ENCODE peak calls at places on chromosomes 2 and 18, in ten cellular contexts. K is heart right ventricle, L is upper lobe of right lung, Q is fibroblast of lung, T is PC-3, P is coronary artery, M is IMR-90, D is mesendoderm, E is dorsolateral prefrontal cortex, O is ovary. I is an unnamed sample.

GRCh38 chr2:86194751-86195054 is 559 bp downstream of the IMMT start:
- DNase-seq in K (peak), L (no peak), Q (no peak), T (peak), P (no peak), M (no peak), D (no peak), E (no peak), O (peak), I (no peak)

GRCh38 chr2:58032016-58032750 is 14.4 kb upstream of the VRK2 start:
- DNase-seq in K (no peak), L (no peak), Q (no peak), T (no peak), P (no peak), M (peak), D (no peak), E (no peak), O (no peak), I (no peak)

GRCh38 chr2:7930800-7931635 is 750.8 kb upstream of the ID2 start:
- DNase-seq in K (peak), L (no peak), Q (peak), T (no peak), P (no peak), M (peak), D (no peak), E (no peak), O (peak), I (no peak)

GRCh38 chr2:224449212-224450147 is 47.6 kb upstream of the FAM124B start:
- DNase-seq in K (no peak), L (no peak), Q (peak), T (peak), P (no peak), M (no peak), D (peak), E (no peak), O (no peak), I (no peak)

GRCh38 chr18:62438876-62439275 is 83.9 kb upstream of the ZCCHC2 start:
- DNase-seq in K (no peak), L (no peak), Q (no peak), T (no peak), P (no peak), M (no peak), D (no peak), E (no peak), O (no peak), I (no peak)

GRCh38 chr2:203673933-203674332 is 32.5 kb upstream of the CD28 start:
- DNase-seq in K (no peak), L (no peak), Q (peak), T (no peak), P (no peak), M (no peak), D (no peak), E (no peak), O (no peak), I (peak)

GRCh38 chr2:48200591-48201293 is 294.4 kb upstream of the FBXO11 start:
- DNase-seq in K (no peak), L (no peak), Q (no peak), T (no peak), P (no peak), M (no peak), D (no peak), E (no peak), O (no peak), I (no peak)

GRCh38 chr2:75571730-75572430 is 11.1 kb upstream of the EVA1A start:
- DNase-seq in K (no peak), L (no peak), Q (no peak), T (peak), P (no peak), M (peak), D (no peak), E (no peak), O (no peak), I (no peak)

GRCh38 chr2:13091463-13091862 is 374.7 kb downstream of the TRIB2 start:
- DNase-seq in K (no peak), L (no peak), Q (peak), T (no peak), P (no peak), M (peak), D (peak), E (no peak), O (no peak), I (no peak)

GRCh38 chr2:43266692-43267091 is 40.3 kb upstream of the ZFP36L2 start:
- DNase-seq in K (peak), L (peak), Q (no peak), T (no peak), P (no peak), M (peak), D (no peak), E (no peak), O (peak), I (no peak)

GRCh38 chr2:23524261-23524706 is 139.3 kb downstream of the KLHL29 start:
- DNase-seq in K (no peak), L (no peak), Q (peak), T (peak), P (no peak), M (peak), D (no peak), E (peak), O (peak), I (no peak)

GRCh38 chr2:241640165-241640795 is 2.8 kb downstream of the ATG4B start:
- DNase-seq in K (no peak), L (no peak), Q (no peak), T (no peak), P (no peak), M (no peak), D (no peak), E (no peak), O (no peak), I (no peak)

GRCh38 chr2:227802882-227803281 is 10.8 kb upstream of the CCL20 start:
- DNase-seq in K (no peak), L (no peak), Q (no peak), T (no peak), P (no peak), M (no peak), D (peak), E (no peak), O (no peak), I (no peak)

GRCh38 chr2:81389203-81389602 is 1084.7 kb upstream of the LRRTM1 start:
- DNase-seq in K (no peak), L (no peak), Q (no peak), T (peak), P (no peak), M (no peak), D (peak), E (no peak), O (no peak), I (no peak)

GRCh38 chr2:64945973-64946736 is 43.0 kb upstream of the SLC1A4 start:
- DNase-seq in K (peak), L (peak), Q (no peak), T (no peak), P (no peak), M (peak), D (no peak), E (peak), O (no peak), I (no peak)

GRCh38 chr18:48639772-48640432 is 101.1 kb downstream of the CTIF start:
- DNase-seq in K (no peak), L (peak), Q (no peak), T (no peak), P (no peak), M (no peak), D (no peak), E (no peak), O (no peak), I (no peak)

GRCh38 chr2:136215449-136215848 is 97.5 kb upstream of the CXCR4 start:
- DNase-seq in K (no peak), L (no peak), Q (no peak), T (no peak), P (no peak), M (no peak), D (no peak), E (no peak), O (no peak), I (no peak)

GRCh38 chr2:136212426-136213378 is 94.8 kb upstream of the CXCR4 start:
- DNase-seq in K (no peak), L (no peak), Q (no peak), T (no peak), P (no peak), M (no peak), D (peak), E (no peak), O (no peak), I (no peak)

GRCh38 chr2:136214801-136215200 is 96.9 kb upstream of the CXCR4 start:
- DNase-seq in K (no peak), L (no peak), Q (no peak), T (no peak), P (no peak), M (no peak), D (no peak), E (no peak), O (no peak), I (no peak)

GRCh38 chr2:136214284-136214683 is 96.3 kb upstream of the CXCR4 start:
- DNase-seq in K (no peak), L (no peak), Q (no peak), T (no peak), P (no peak), M (no peak), D (no peak), E (no peak), O (no peak), I (no peak)

DNA sequence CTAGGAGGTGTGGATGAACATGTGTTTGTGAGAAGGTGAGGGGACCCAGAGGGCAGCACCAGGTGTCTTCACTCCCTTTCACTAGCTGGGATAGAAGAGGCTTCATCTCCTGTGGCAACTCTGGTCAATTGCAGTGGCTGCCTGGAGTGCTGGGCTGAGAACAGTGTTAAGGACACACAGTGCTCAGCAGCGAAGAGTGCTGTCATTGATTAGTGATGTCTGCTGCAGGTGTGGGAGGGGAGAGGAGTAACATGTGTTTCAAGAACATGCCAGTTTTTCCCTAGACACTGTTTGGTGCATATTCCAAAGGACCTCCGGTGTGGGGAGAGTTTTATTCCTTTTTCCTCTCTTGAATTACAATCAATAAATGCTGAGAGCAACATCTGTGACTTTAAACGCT is 95.9 kb upstream of the CXCR4 start:
- DNase-seq in K (no peak), L (no peak), Q (no peak), T (no peak), P (no peak), M (no peak), D (no peak), E (no peak), O (no peak), I (no peak)
- H3K27ac ChIP-seq in K (no peak), L (no peak), Q (no peak), T (no peak), P (no peak), M (no peak), D (no peak), E (no peak), O (no peak), I (no peak)

GRCh38 chr2:150169230-150169629 is 318.2 kb downstream of the RND3 start:
- DNase-seq in K (peak), L (no peak), Q (peak), T (peak), P (peak), M (peak), D (no peak), E (no peak), O (no peak), I (no peak)

GRCh38 chr2:150165988-150166965 is 321.2 kb downstream of the RND3 start:
- DNase-seq in K (no peak), L (no peak), Q (peak), T (peak), P (no peak), M (no peak), D (no peak), E (no peak), O (no peak), I (peak)

GRCh38 chr2:150167711-150168110 is 319.8 kb downstream of the RND3 start:
- DNase-seq in K (no peak), L (no peak), Q (peak), T (peak), P (no peak), M (peak), D (no peak), E (no peak), O (no peak), I (no peak)

GRCh38 chr2:150171065-150171548 is 316.4 kb downstream of the RND3 start:
- DNase-seq in K (peak), L (no peak), Q (no peak), T (no peak), P (no peak), M (no peak), D (no peak), E (no peak), O (no peak), I (no peak)

DNA sequence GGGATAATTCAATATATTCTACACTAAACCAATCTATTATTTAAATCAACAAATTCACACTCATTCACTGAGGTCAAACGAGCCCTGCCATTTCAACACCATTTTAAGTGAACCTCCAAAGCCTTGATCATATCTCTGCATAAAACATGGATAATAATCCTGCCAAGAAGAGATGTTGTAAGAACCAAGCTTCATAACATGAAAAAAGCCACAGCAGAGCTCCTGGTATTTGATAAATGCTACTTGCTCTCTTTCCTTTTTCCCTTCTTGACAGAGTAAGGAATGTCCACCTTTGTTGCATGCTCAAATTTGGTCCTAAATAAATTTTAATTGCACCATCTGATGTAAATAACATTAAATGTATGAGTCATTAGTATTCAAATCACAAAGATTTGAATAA is 318.9 kb downstream of the RND3 start:
- DNase-seq in K (no peak), L (no peak), Q (peak), T (peak), P (no peak), M (peak), D (no peak), E (no peak), O (no peak), I (no peak)
- H3K27ac ChIP-seq in K (no peak), L (no peak), Q (no peak), T (peak), P (peak), M (no peak), D (no peak), E (no peak), O (no peak), I (no peak)

DNA sequence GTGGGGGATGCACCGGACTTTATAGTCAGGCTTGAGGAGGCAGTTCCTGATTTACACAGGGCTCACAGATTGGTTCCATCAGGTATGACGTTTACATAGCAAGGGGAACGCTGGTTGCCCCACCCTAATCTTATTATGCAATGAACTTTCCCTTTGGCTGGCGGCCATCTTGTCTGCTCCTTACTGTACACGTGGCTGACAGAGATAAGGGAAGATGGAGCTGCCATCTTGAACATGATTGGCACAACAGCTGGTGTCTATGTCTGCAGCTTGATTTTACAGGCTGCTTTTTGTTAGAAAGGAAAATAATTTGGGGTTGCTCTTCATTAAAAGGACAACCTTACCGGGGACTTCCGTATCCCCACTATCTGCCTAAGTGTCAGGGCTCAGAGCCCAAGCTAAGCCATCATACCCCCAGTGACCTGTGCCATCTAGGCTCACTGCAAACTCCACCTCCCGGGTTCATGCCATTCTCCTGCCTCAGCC is 33.5 kb upstream of the ATG16L1 start:
- DNase-seq in K (no peak), L (no peak), Q (no peak), T (no peak), P (no peak), M (no peak), D (no peak), E (no peak), O (no peak), I (no peak)
- H3K27ac ChIP-seq in K (no peak), L (no peak), Q (no peak), T (no peak), P (no peak), M (no peak), D (no peak), E (no peak), O (no peak), I (no peak)

DNA sequence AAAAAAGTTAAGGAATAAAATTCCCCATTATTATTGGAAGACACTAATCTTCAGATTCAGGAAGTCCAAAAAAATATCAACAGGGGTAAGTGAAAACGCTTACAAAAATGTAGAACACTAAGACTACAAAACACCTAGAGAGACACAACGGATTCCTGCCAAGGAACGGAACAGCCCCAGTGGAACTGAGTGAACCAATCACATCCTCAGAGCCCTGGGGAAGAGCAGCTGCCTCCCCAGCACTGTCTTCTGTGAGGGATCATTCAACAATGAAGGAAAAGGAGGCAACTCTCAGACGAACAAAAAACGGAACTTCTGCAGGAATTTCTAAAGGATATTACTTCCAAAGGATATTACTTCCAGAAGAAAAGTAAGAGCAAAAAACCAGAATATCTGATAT is 82.0 kb downstream of the HDAC4 start:
- DNase-seq in K (no peak), L (no peak), Q (peak), T (no peak), P (peak), M (peak), D (no peak), E (no peak), O (peak), I (no peak)
- H3K27ac ChIP-seq in K (peak), L (peak), Q (peak), T (peak), P (no peak), M (peak), D (no peak), E (peak), O (peak), I (peak)

GRCh38 chr2:158668394-158668793 is 126.7 kb upstream of the DAPL1 start:
- DNase-seq in K (no peak), L (no peak), Q (peak), T (no peak), P (no peak), M (no peak), D (no peak), E (no peak), O (no peak), I (no peak)
- H3K27ac ChIP-seq in K (no peak), L (no peak), Q (no peak), T (no peak), P (no peak), M (no peak), D (no peak), E (no peak), O (peak), I (no peak)